ENCODE peak calls at places on chromosomes 1 and 21, in five cellular contexts. G is AG09309, I is trophoblast cell, Y is HAP-1, W is pancreas. Z is an unnamed sample.

GRCh38 chr1:47241114-47242113 is 9.4 kb upstream of the TAL1 start:
- DNase-seq in W (no peak), G (no peak), Y (no peak), I (no peak), Z (no peak)

GRCh38 chr1:147852706-147853225 is 49.8 kb upstream of the GJA8 start:
- DNase-seq in Y (no peak), G (no peak), W (no peak), I (no peak), Z (no peak)

GRCh38 chr1:43267291-43267805 is 2.4 kb upstream of the TMEM125 start:
- DNase-seq in Y (no peak), I (peak), W (no peak), G (peak), Z (no peak)

GRCh38 chr1:187943606-187944403 is 1115.1 kb downstream of the PLA2G4A start:
- DNase-seq in W (no peak), I (no peak), Y (no peak), G (no peak), Z (no peak)

GRCh38 chr1:114468047-114468446 is 43.0 kb downstream of the TRIM33 start:
- DNase-seq in I (no peak), G (no peak), W (no peak), Y (no peak), Z (no peak)

GRCh38 chr21:44939532-44940115 is at the start of gene SLX9:
- DNase-seq in I (peak), G (peak), W (peak), Y (peak), Z (peak)

GRCh38 chr1:61157420-61157987 is 75.1 kb downstream of the NFIA start:
- DNase-seq in W (no peak), I (no peak), G (peak), Y (no peak), Z (peak)

GRCh38 chr1:222654849-222655248 is 37.0 kb downstream of the MIA3 start:
- DNase-seq in I (no peak), W (no peak), G (peak), Y (no peak), Z (no peak)

GRCh38 chr1:53483170-53483569 is 24.0 kb downstream of the DMRTB1 start:
- DNase-seq in G (no peak), Y (no peak), W (no peak), I (no peak), Z (no peak)

GRCh38 chr1:202158810-202159533 is 1.4 kb downstream of the PTPN7 start:
- DNase-seq in G (no peak), Y (no peak), I (no peak), W (no peak), Z (no peak)
- H3K4me3 ChIP-seq in G (no peak), Y (no peak), I (no peak), W (no peak), Z (no peak)

DNA sequence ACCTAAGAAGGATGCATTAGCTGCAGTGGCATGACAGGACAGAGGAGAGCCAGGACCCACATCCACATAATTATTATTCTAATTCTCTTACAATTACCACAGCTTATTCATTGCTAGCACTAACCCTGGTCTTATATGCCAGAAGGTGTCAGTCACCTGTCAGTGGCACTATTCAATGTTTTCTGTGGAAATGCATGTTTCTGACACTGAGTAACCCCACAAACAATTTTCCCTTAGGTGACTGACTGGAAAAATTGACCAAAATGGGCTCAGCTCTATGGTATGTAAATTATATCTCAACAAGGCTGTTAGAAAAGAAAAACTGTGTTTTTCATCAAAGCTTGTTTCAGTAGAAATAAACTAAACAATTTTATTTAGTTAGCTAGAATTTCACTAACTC is 117.9 kb upstream of the KRTAP19-8 start:
- DNase-seq in Y (no peak), I (peak), G (no peak), W (no peak), Z (no peak)
- H3K4me3 ChIP-seq in Y (no peak), I (no peak), G (no peak), W (no peak), Z (no peak)

GRCh38 chr1:223724376-223724775 is 12.0 kb downstream of the CAPN2 start:
- DNase-seq in G (no peak), I (no peak), W (no peak), Y (no peak), Z (no peak)
- H3K4me3 ChIP-seq in G (no peak), I (no peak), W (no peak), Y (no peak), Z (no peak)

GRCh38 chr21:42745511-42746239 is 92.3 kb downstream of the PDE9A start:
- DNase-seq in W (no peak), I (no peak), G (no peak), Y (no peak), Z (no peak)
- H3K4me3 ChIP-seq in W (no peak), I (no peak), G (no peak), Y (no peak), Z (no peak)